ENCODE peak calls at places on chromosomes 13 and 19, in ten cellular contexts. X is uterus; R is Calu3; U is progenitor cell of endocrine pancreas; Y is myocyte; G is stimulated activated CD8-positive, alpha-beta memory T cell treated with anti-CD3 and anti-CD28 coated beads, Interleukin-2, amount 100 ng/mL, for 48 hours; Z is AG04450; L is SW 1271; A is fibroblast of gingiva; I is NCI-H1436. V is an unnamed sample.

GRCh38 chr13:112877976-112878955 is 90.7 kb upstream of the MCF2L start:
- DNase-seq in L (no peak), X (no peak), R (no peak), I (no peak), Z (no peak), Y (no peak), U (no peak), A (no peak), G (no peak), V (no peak)

GRCh38 chr19:41795031-41795461 is 1.3 kb upstream of the CEACAM3 start:
- DNase-seq in Y (peak; percentile 40), I (peak; percentile 82), U (peak; percentile 27), R (peak; percentile 76), G (peak; percentile 22), A (no peak), X (no peak), L (no peak), Z (no peak), V (peak; percentile 77)

GRCh38 chr19:56838930-56839664 is 1.4 kb downstream of the PEG3 start:
- DNase-seq in I (no peak), U (no peak), R (no peak), X (peak; percentile 95), G (no peak), L (no peak), A (peak; percentile 25), Z (no peak), Y (no peak), V (peak; percentile 72)

GRCh38 chr13:113064534-113065405 is 40.8 kb upstream of the F7 start:
- DNase-seq in L (no peak), U (no peak), Z (no peak), G (no peak), Y (peak; percentile 76), I (no peak), A (peak; percentile 49), R (peak; percentile 1), X (no peak), V (no peak)

GRCh38 chr13:47117268-47117667 is 220.4 kb upstream of the HTR2A start:
- DNase-seq in Z (peak; percentile 24), G (no peak), X (no peak), L (no peak), R (no peak), U (no peak), I (no peak), Y (peak; percentile 58), A (peak; percentile 49), V (no peak)

GRCh38 chr19:12163841-12164240 is 945 bp downstream of the ZNF136 start:
- DNase-seq in U (no peak), L (no peak), A (peak; percentile 15), I (no peak), R (no peak), G (no peak), Z (no peak), X (no peak), Y (peak; percentile 17), V (no peak)

GRCh38 chr13:82636119-82636518 is 1246.2 kb downstream of the SLITRK1 start:
- DNase-seq in A (peak; percentile 12), Z (no peak), U (no peak), X (no peak), G (no peak), I (no peak), Y (peak; percentile 21), L (no peak), R (no peak), V (no peak)

GRCh38 chr13:41995946-41996345 is 35.0 kb upstream of the VWA8 start:
- DNase-seq in G (peak; percentile 48), U (no peak), L (no peak), I (no peak), X (no peak), Y (peak; percentile 66), R (no peak), A (no peak), Z (no peak), V (no peak)

GRCh38 chr19:7152568-7152967 is 83.1 kb downstream of the ZNF557 start:
- DNase-seq in U (no peak), A (no peak), G (no peak), R (no peak), Z (no peak), I (no peak), Y (no peak), X (no peak), L (no peak), V (no peak)

GRCh38 chr19:34253711-34254551 is 423 bp upstream of the GARRE1 start:
- DNase-seq in X (peak; percentile 83), U (peak; percentile 89), R (no peak), A (no peak), Z (no peak), Y (peak; percentile 77), I (peak; percentile 82), L (no peak), G (no peak), V (peak; percentile 94)